ENCODE peak calls at places on chromosomes 4 and X, in five cellular contexts. T is GM23338, M is retinal pigment epithelial cell, R is colonic mucosa, X is pancreas. B is an unnamed sample.

GRCh38 chr4:89539797-89540711 is 232.5 kb upstream of the GPRIN3 start:
- DNase-seq in T (no peak), M (no peak), R (no peak), X (no peak), B (no peak)

GRCh38 chr4:85740431-85740861 is 265.5 kb downstream of the ARHGAP24 start:
- DNase-seq in R (no peak), M (no peak), X (no peak), T (no peak), B (no peak)

GRCh38 chr4:45100936-45101818 is 374.8 kb upstream of the GNPDA2 start:
- DNase-seq in X (no peak), T (no peak), M (peak; percentile 47), R (no peak), B (no peak)

GRCh38 chrX:46559062-46559461 is 13.8 kb upstream of the ZNF674 start:
- DNase-seq in R (no peak), X (no peak), M (no peak), T (no peak), B (no peak)

GRCh38 chrX:120617996-120618630 is 11.7 kb downstream of the C1GALT1C1 start:
- DNase-seq in R (no peak), T (no peak), X (no peak), M (no peak), B (no peak)

GRCh38 chr4:39410415-39410814 is 3.7 kb downstream of the KLB start:
- DNase-seq in R (no peak), X (no peak), T (no peak), M (no peak), B (no peak)

GRCh38 chrX:136112781-136113180 is 34.6 kb upstream of the FHL1 start:
- DNase-seq in T (no peak), X (no peak), R (no peak), M (no peak), B (no peak)

GRCh38 chrX:134803551-134804183 is 145.4 kb upstream of the PLAC1 start:
- DNase-seq in X (no peak), M (no peak), T (peak; percentile 48), R (no peak), B (no peak)

GRCh38 chr4:187999406-187999932 is 3.9 kb downstream of the ZFP42 start:
- DNase-seq in R (no peak), M (no peak), X (no peak), T (no peak), B (no peak)

GRCh38 chrX:41332005-41332404 is 2.0 kb upstream of the DDX3X start:
- DNase-seq in R (no peak), X (no peak), M (no peak), T (no peak), B (no peak)

GRCh38 chr4:7426525-7427171 is 8.1 kb downstream of the PSAPL1 start:
- DNase-seq in X (no peak), R (no peak), T (no peak), M (no peak), B (no peak)

GRCh38 chrX:64204701-64205440 is 637 bp downstream of the AMER1 start:
- DNase-seq in T (peak; percentile 25), X (peak; percentile 79), R (peak; percentile 31), M (no peak), B (peak; percentile 22)

GRCh38 chr4:131644619-131645018 is 1504.5 kb upstream of the PCDH10 start:
- DNase-seq in T (peak; percentile 79), R (no peak), X (no peak), M (no peak), B (peak; percentile 13)

GRCh38 chr4:39126256-39127095 is 55.9 kb upstream of the WDR19 start:
- DNase-seq in M (no peak), R (no peak), X (no peak), T (no peak), B (no peak)

GRCh38 chrX:50691820-50692219 is 122.2 kb downstream of the SHROOM4 start:
- DNase-seq in X (no peak), M (no peak), T (peak; percentile 83), R (peak; percentile 21), B (peak; percentile 39)

GRCh38 chrX:53447441-53447840 is 13.3 kb upstream of the HSD17B10 start:
- DNase-seq in M (no peak), X (no peak), R (no peak), T (no peak), B (no peak)

GRCh38 chr4:182847543-182847942 is 69.6 kb downstream of the DCTD start:
- DNase-seq in X (no peak), T (no peak), R (no peak), M (no peak), B (no peak)

GRCh38 chr4:158873795-158874359 is 105.1 kb downstream of the FNIP2 start:
- DNase-seq in T (no peak), X (no peak), R (no peak), M (peak; percentile 88), B (peak; percentile 2)

GRCh38 chrX:1442724-1443367 is 9.9 kb downstream of the ASMTL start:
- DNase-seq in X (peak; percentile 36), M (no peak), R (no peak), T (no peak), B (no peak)

GRCh38 chrX:118325453-118325852 is 20.5 kb upstream of the WDR44 start:
- DNase-seq in M (no peak), X (no peak), R (no peak), T (peak; percentile 22), B (no peak)

GRCh38 chrX:19990225-19990518 is 689 bp downstream of the BCLAF3 start:
- DNase-seq in M (no peak), T (no peak), X (no peak), R (peak; percentile 27), B (no peak)

GRCh38 chr4:118816538-118817177 is 19.3 kb downstream of the SEC24D start:
- DNase-seq in T (no peak), R (no peak), M (no peak), X (no peak), B (no peak)

GRCh38 chrX:73262991-73263390 is 48.3 kb upstream of the NAP1L2 start:
- DNase-seq in R (no peak), T (peak; percentile 63), X (no peak), M (no peak), B (no peak)

GRCh38 chr4:73648478-73648877 is 28.2 kb upstream of the RASSF6 start:
- DNase-seq in X (no peak), T (no peak), M (no peak), R (no peak), B (no peak)

GRCh38 chr4:336099-336892 is 1.3 kb upstream of the ZNF141 start:
- DNase-seq in R (peak; percentile 31), X (peak; percentile 77), M (no peak), T (peak; percentile 46), B (no peak)

GRCh38 chrX:136130931-136131843 is 16.1 kb upstream of the FHL1 start:
- DNase-seq in X (no peak), R (no peak), M (no peak), T (no peak), B (no peak)

GRCh38 chr4:87506974-87507701 is 22.0 kb downstream of the SPARCL1 start:
- DNase-seq in R (no peak), T (no peak), M (peak; percentile 94), X (no peak), B (no peak)

GRCh38 chr4:68250151-68250930 is 4.8 kb upstream of the TMPRSS11B start:
- DNase-seq in T (no peak), M (no peak), X (no peak), R (no peak), B (no peak)

GRCh38 chr4:160319221-160319867 is 1216.5 kb downstream of the RAPGEF2 start:
- DNase-seq in X (no peak), M (peak; percentile 39), R (no peak), T (no peak), B (peak; percentile 27)

GRCh38 chrX:80765226-80765625 is 44.5 kb downstream of the BRWD3 start:
- DNase-seq in R (no peak), M (peak; percentile 55), X (no peak), T (peak; percentile 5), B (peak; percentile 7)

GRCh38 chr4:66929748-66930147 is 615.6 kb downstream of the CENPC start:
- DNase-seq in M (no peak), T (no peak), X (no peak), R (no peak), B (no peak)

GRCh38 chr4:163165217-163166017 is 1.3 kb downstream of the NAF1 start:
- DNase-seq in M (no peak), X (no peak), R (no peak), T (no peak), B (no peak)

GRCh38 chr4:88960576-88960975 is 96.4 kb downstream of the FAM13A start:
- DNase-seq in X (no peak), R (no peak), M (no peak), T (peak; percentile 58), B (no peak)

GRCh38 chr4:41217373-41217772 is 3.0 kb upstream of the APBB2 start:
- DNase-seq in M (no peak), R (no peak), X (no peak), T (no peak), B (no peak)

GRCh38 chr4:145012841-145013240 is 85.2 kb downstream of the ANAPC10 start:
- DNase-seq in X (no peak), R (no peak), M (peak; percentile 9), T (no peak), B (no peak)

GRCh38 chr4:42490015-42490414 is 92.7 kb downstream of the SHISA3 start:
- DNase-seq in X (no peak), R (no peak), M (no peak), T (no peak), B (no peak)
- TF ChIP-seq CTCF in X (no peak), R (no peak), M (no peak), T (no peak), B (no peak)

DNA sequence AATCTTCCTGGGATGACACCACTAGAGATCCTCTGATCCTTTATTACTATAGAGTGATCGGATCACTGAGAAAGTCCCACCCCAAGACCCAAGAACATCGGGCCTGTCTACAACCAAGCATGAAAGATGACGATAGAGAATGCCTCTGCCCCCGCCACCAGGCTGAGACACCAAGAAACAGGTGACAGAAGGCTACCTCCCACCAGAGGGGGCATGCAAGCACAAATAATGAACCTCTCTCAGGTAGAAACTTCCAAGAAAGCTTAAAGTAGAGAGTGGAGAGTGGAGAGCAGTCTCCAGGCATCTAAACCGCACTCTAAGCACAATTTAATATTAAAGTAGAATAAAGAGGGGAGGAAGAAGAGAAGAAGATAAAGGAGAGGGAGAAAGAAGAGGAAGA is 402.6 kb downstream of the INPP4B start:
- DNase-seq in M (no peak), T (peak; percentile 33), X (no peak), R (no peak), B (no peak)
- TF ChIP-seq CTCF in M (no peak), T (peak; percentile 43), X (no peak), R (no peak), B (no peak)

DNA sequence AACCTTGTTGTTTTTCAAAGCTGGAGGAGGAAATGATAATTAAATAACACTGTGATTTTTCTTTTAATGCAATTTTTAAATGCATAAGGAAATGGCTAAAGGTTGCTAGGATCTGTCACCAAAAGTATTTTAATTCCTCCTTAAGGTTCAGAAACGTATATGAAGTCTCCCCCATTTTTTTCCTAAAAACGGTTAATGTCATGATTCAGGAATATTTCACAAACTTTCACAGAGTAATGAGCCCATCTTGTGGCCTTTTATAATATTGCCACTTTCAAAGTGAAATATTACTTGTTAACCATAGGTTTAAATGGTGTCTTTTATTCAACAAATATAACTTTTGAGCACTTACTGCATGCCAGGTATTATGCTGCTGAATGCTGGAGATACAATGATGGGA is 99.5 kb upstream of the USP38 start:
- DNase-seq in X (no peak), R (no peak), M (no peak), T (peak; percentile 11), B (no peak)
- TF ChIP-seq CTCF in X (no peak), R (no peak), M (peak; percentile 31), T (no peak), B (no peak)

GRCh38 chr4:154854362-154854761 is 73.3 kb downstream of the RBM46 start:
- DNase-seq in R (no peak), T (peak; percentile 74), X (no peak), M (no peak), B (no peak)
- TF ChIP-seq CTCF in R (no peak), T (peak; percentile 73), X (no peak), M (peak; percentile 54), B (no peak)

GRCh38 chr4:9947168-9948062 is 73.9 kb downstream of the SLC2A9 start:
- DNase-seq in M (no peak), X (no peak), T (no peak), R (no peak), B (no peak)
- TF ChIP-seq CTCF in M (no peak), X (no peak), T (no peak), R (no peak), B (no peak)

B was measured in Calu3.